ENCODE peak calls at places on chromosomes 7 and 10, in eight cellular contexts. One of them, this sample, is unnamed.

GRCh38 chr7:41134242-41134872 is 568.5 kb downstream of the INHBA start:
- DNase-seq in psoas muscle: no peak
- DNase-seq in heart right ventricle: no peak
- DNase-seq in esophagus muscularis mucosa: no peak
- DNase-seq in tibial nerve: no peak
- DNase-seq in PC-9: peak
- DNase-seq in BJ: peak
- DNase-seq in HFFc6: peak
- DNase-seq in this sample: no peak

GRCh38 chr7:763762-764161 is 36.7 kb upstream of the PRKAR1B start:
- DNase-seq in BJ: no peak
- DNase-seq in tibial nerve: no peak
- DNase-seq in PC-9: no peak
- DNase-seq in psoas muscle: no peak
- DNase-seq in HFFc6: no peak
- DNase-seq in heart right ventricle: no peak
- DNase-seq in esophagus muscularis mucosa: no peak
- DNase-seq in this sample: no peak

GRCh38 chr10:46220872-46221538 is 65.8 kb upstream of the ANTXRL start:
- DNase-seq in psoas muscle: no peak
- DNase-seq in tibial nerve: no peak
- DNase-seq in PC-9: no peak
- DNase-seq in esophagus muscularis mucosa: peak
- DNase-seq in heart right ventricle: no peak
- DNase-seq in HFFc6: no peak
- DNase-seq in BJ: no peak
- DNase-seq in this sample: no peak

GRCh38 chr10:109250144-109250543 is 673.2 kb downstream of the XPNPEP1 start:
- DNase-seq in esophagus muscularis mucosa: no peak
- DNase-seq in tibial nerve: no peak
- DNase-seq in psoas muscle: no peak
- DNase-seq in heart right ventricle: no peak
- DNase-seq in BJ: no peak
- DNase-seq in PC-9: no peak
- DNase-seq in HFFc6: no peak
- DNase-seq in this sample: no peak

GRCh38 chr7:159067870-159068787 is 76.5 kb downstream of the VIPR2 start:
- DNase-seq in BJ: no peak
- DNase-seq in esophagus muscularis mucosa: peak
- DNase-seq in HFFc6: no peak
- DNase-seq in heart right ventricle: peak
- DNase-seq in PC-9: no peak
- DNase-seq in tibial nerve: peak
- DNase-seq in psoas muscle: peak
- DNase-seq in this sample: no peak

GRCh38 chr10:29642996-29643395 is 8.2 kb upstream of the SVIL start:
- DNase-seq in heart right ventricle: no peak
- DNase-seq in HFFc6: no peak
- DNase-seq in psoas muscle: no peak
- DNase-seq in PC-9: no peak
- DNase-seq in tibial nerve: no peak
- DNase-seq in esophagus muscularis mucosa: no peak
- DNase-seq in BJ: no peak
- DNase-seq in this sample: no peak

GRCh38 chr10:96651998-96652431 is 65.2 kb upstream of the TM9SF3 start:
- DNase-seq in HFFc6: no peak
- DNase-seq in heart right ventricle: no peak
- DNase-seq in esophagus muscularis mucosa: no peak
- DNase-seq in tibial nerve: no peak
- DNase-seq in psoas muscle: no peak
- DNase-seq in BJ: no peak
- DNase-seq in PC-9: no peak
- DNase-seq in this sample: no peak

GRCh38 chr10:131810036-131810804 is 90.6 kb upstream of the PPP2R2D start:
- DNase-seq in esophagus muscularis mucosa: no peak
- DNase-seq in HFFc6: no peak
- DNase-seq in heart right ventricle: no peak
- DNase-seq in BJ: no peak
- DNase-seq in tibial nerve: no peak
- DNase-seq in PC-9: no peak
- DNase-seq in psoas muscle: no peak
- DNase-seq in this sample: no peak

GRCh38 chr10:132632851-132633684 is 95.5 kb downstream of the INPP5A start:
- DNase-seq in psoas muscle: peak
- DNase-seq in heart right ventricle: peak
- DNase-seq in tibial nerve: no peak
- DNase-seq in BJ: no peak
- DNase-seq in esophagus muscularis mucosa: no peak
- DNase-seq in HFFc6: peak
- DNase-seq in PC-9: no peak
- DNase-seq in this sample: no peak

GRCh38 chr7:149748223-149748874 is 25.0 kb downstream of the ZNF467 start:
- DNase-seq in heart right ventricle: no peak
- DNase-seq in BJ: no peak
- DNase-seq in HFFc6: no peak
- DNase-seq in PC-9: no peak
- DNase-seq in tibial nerve: no peak
- DNase-seq in esophagus muscularis mucosa: no peak
- DNase-seq in psoas muscle: no peak
- DNase-seq in this sample: no peak

GRCh38 chr10:20855398-20856038 is 41.6 kb downstream of the NEBL start:
- DNase-seq in psoas muscle: no peak
- DNase-seq in PC-9: no peak
- DNase-seq in BJ: no peak
- DNase-seq in heart right ventricle: no peak
- DNase-seq in HFFc6: no peak
- DNase-seq in tibial nerve: no peak
- DNase-seq in esophagus muscularis mucosa: no peak
- DNase-seq in this sample: no peak

GRCh38 chr10:121437596-121437995 is 160.6 kb downstream of the FGFR2 start:
- DNase-seq in psoas muscle: no peak
- DNase-seq in esophagus muscularis mucosa: no peak
- DNase-seq in PC-9: no peak
- DNase-seq in tibial nerve: peak
- DNase-seq in BJ: no peak
- DNase-seq in HFFc6: no peak
- DNase-seq in heart right ventricle: no peak
- DNase-seq in this sample: no peak

GRCh38 chr7:129569811-129570215 is 41.7 kb upstream of the NRF1 start:
- DNase-seq in tibial nerve: no peak
- DNase-seq in heart right ventricle: no peak
- DNase-seq in PC-9: peak
- DNase-seq in HFFc6: peak
- DNase-seq in BJ: peak
- DNase-seq in psoas muscle: no peak
- DNase-seq in esophagus muscularis mucosa: no peak
- DNase-seq in this sample: no peak

GRCh38 chr10:130618636-130619035 is 482.4 kb downstream of the GLRX3 start:
- DNase-seq in PC-9: no peak
- DNase-seq in BJ: no peak
- DNase-seq in heart right ventricle: no peak
- DNase-seq in esophagus muscularis mucosa: no peak
- DNase-seq in tibial nerve: no peak
- DNase-seq in HFFc6: no peak
- DNase-seq in psoas muscle: no peak
- DNase-seq in this sample: no peak

GRCh38 chr10:18214692-18215563 is 74.7 kb downstream of the CACNB2 start:
- DNase-seq in HFFc6: peak
- DNase-seq in psoas muscle: no peak
- DNase-seq in esophagus muscularis mucosa: no peak
- DNase-seq in PC-9: no peak
- DNase-seq in tibial nerve: peak
- DNase-seq in heart right ventricle: no peak
- DNase-seq in BJ: no peak
- DNase-seq in this sample: no peak

DNA sequence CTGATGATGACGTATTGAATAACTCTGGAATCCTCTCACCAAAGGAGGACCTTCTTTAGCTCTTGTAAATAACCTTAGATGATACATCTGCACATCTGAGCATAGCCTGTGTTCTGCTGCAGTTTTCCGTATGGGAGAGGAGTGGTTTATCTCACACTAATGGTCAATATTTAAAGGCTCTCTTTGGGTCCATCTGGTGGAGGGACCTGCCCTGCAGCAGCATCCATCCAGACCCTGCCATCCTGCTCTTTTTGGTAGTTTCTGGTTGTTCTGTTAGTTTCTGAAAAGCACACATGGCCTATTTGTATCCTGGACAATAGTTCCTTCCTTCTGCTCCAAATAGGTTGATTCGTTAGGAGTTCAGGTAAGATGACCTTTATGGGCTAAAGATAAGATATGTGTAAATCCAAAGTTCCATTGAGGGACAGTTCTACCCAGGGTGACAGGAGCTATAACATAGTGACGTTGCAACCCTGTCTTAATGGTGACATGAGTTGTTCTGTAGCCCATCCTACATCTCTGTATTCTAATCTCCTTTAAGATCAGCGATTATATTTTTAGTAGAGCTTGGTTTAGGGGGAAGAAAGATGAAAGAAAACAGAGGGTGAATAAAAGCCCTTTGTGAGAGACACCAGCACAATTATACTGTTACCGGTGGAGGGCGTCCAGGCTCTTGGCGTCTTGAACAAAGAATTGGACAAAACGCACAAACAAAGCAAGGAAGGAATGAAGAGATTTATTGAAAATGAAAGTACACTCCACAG is 60.0 kb upstream of the KLF14 start:
- DNase-seq in esophagus muscularis mucosa: no peak
- DNase-seq in tibial nerve: peak
- DNase-seq in psoas muscle: no peak
- DNase-seq in BJ: no peak
- DNase-seq in HFFc6: peak
- DNase-seq in heart right ventricle: no peak
- DNase-seq in PC-9: no peak
- DNase-seq in this sample: no peak
- TF ChIP-seq CTCF in esophagus muscularis mucosa: no peak
- TF ChIP-seq CTCF in tibial nerve: no peak
- TF ChIP-seq CTCF in psoas muscle: no peak
- TF ChIP-seq CTCF in BJ: peak
- TF ChIP-seq CTCF in HFFc6: peak
- TF ChIP-seq CTCF in heart right ventricle: no peak
- TF ChIP-seq CTCF in PC-9: no peak
- TF ChIP-seq CTCF in this sample: no peak

DNA sequence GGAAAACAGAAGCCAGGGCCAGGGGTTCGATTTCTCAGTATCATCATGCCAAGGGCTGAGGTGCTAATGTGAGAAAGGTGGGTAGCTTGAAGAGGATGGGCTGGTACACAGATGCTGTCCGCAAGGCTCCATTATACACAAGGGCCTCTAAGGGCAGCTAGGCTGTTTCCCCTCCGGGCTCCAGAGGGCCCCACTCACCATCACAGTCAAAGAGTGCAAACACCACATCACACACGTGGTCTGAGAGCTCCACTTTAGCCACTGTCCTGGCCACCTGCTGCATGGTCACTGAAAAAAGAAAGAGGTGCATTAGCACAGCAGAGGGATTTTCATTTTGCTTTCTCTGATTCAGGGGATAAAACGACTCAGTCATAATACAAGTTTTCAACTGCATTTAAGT is 20.9 kb upstream of the DNAJB12 start:
- DNase-seq in tibial nerve: no peak
- DNase-seq in PC-9: no peak
- DNase-seq in psoas muscle: no peak
- DNase-seq in HFFc6: peak
- DNase-seq in heart right ventricle: no peak
- DNase-seq in esophagus muscularis mucosa: no peak
- DNase-seq in BJ: no peak
- DNase-seq in this sample: no peak
- TF ChIP-seq CTCF in tibial nerve: no peak
- TF ChIP-seq CTCF in PC-9: no peak
- TF ChIP-seq CTCF in psoas muscle: no peak
- TF ChIP-seq CTCF in HFFc6: no peak
- TF ChIP-seq CTCF in heart right ventricle: no peak
- TF ChIP-seq CTCF in esophagus muscularis mucosa: no peak
- TF ChIP-seq CTCF in BJ: peak
- TF ChIP-seq CTCF in this sample: no peak

DNA sequence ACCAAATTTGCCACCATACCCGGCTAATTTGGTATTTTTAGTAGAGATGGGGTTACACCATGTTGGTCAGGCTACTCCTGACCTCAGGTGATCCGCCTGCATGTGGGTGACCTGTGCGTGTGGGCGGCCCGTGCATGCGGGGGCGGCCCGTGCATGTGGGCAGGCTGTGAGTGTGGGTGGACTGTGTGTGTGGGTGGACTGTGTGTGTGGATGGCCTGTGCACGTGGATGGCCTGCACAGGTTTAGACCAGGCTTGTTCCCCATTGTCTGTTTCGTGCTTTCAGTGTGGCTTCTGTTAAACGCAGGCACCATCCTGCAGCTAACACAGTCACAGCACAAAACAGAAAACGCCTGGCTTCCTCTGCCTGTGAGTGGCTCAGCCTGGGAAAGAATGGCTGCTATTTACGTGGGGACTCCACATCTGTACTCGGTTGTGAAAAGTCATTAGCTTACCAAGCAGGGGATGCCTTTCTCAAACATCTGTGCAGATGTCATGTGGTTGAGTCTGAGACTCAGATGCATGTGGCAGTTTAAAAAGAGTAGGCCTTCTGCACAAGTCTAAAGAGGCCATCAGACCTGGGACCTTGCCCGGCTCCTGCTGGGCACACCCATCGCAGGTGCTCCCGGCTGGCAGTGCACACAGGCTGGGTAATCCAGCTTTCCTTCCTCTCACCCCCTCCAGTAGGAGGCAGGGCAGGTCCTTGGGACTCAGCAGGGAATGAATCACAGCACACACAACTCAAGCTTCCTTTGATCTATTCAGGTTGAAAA is 91.6 kb downstream of the COBL start:
- DNase-seq in psoas muscle: peak
- DNase-seq in BJ: no peak
- DNase-seq in tibial nerve: no peak
- DNase-seq in PC-9: peak
- DNase-seq in esophagus muscularis mucosa: peak
- DNase-seq in HFFc6: no peak
- DNase-seq in heart right ventricle: no peak
- DNase-seq in this sample: no peak
- TF ChIP-seq CTCF in psoas muscle: peak
- TF ChIP-seq CTCF in BJ: no peak
- TF ChIP-seq CTCF in tibial nerve: no peak
- TF ChIP-seq CTCF in PC-9: peak
- TF ChIP-seq CTCF in esophagus muscularis mucosa: peak
- TF ChIP-seq CTCF in HFFc6: no peak
- TF ChIP-seq CTCF in heart right ventricle: no peak
- TF ChIP-seq CTCF in this sample: no peak

GRCh38 chr10:90658791-90659190 is 199.0 kb downstream of the HTR7 start:
- DNase-seq in heart right ventricle: no peak
- DNase-seq in tibial nerve: no peak
- DNase-seq in esophagus muscularis mucosa: no peak
- DNase-seq in psoas muscle: no peak
- DNase-seq in BJ: no peak
- DNase-seq in PC-9: no peak
- DNase-seq in HFFc6: no peak
- DNase-seq in this sample: no peak
- TF ChIP-seq CTCF in heart right ventricle: no peak
- TF ChIP-seq CTCF in tibial nerve: no peak
- TF ChIP-seq CTCF in esophagus muscularis mucosa: no peak
- TF ChIP-seq CTCF in psoas muscle: no peak
- TF ChIP-seq CTCF in BJ: peak
- TF ChIP-seq CTCF in PC-9: no peak
- TF ChIP-seq CTCF in HFFc6: no peak
- TF ChIP-seq CTCF in this sample: no peak

This sample was measured in mesothelial cell of epicardium.